ENCODE peak calls at places on chromosome 12, in nine cellular contexts. B is neuronal stem cell, V is adipocyte, C is kidney, W is fibroblast of lung, J is GM12878, A is HepG2, S is H9, O is HCT116. R is an unnamed sample.

GRCh38 chr12:32533971-32534590 is 134.7 kb downstream of the FGD4 start:
- DNase-seq in S (peak; percentile 47), V (peak; percentile 86), J (no peak), B (no peak), C (no peak), A (peak; percentile 94), O (peak; percentile 1), W (peak; percentile 97), R (peak; percentile 99)

GRCh38 chr12:49461221-49461620 is 77.6 kb upstream of the KCNH3 start:
- DNase-seq in B (no peak), C (no peak), S (no peak), V (peak; percentile 7), W (no peak), J (no peak), O (no peak), A (no peak), R (no peak)

GRCh38 chr12:12097821-12098688 is 27.3 kb downstream of the BCL2L14 start:
- DNase-seq in B (no peak), W (peak; percentile 61), V (no peak), S (no peak), J (no peak), C (no peak), A (no peak), O (no peak), R (no peak)

GRCh38 chr12:43599066-43599465 is 47.1 kb upstream of the ADAMTS20 start:
- DNase-seq in C (no peak), B (no peak), A (no peak), V (no peak), O (no peak), S (no peak), W (no peak), J (no peak), R (no peak)

GRCh38 chr12:19288603-19289244 is 150.6 kb upstream of the AEBP2 start:
- DNase-seq in J (no peak), O (peak; percentile 22), A (peak; percentile 32), S (no peak), B (peak; percentile 6), V (peak; percentile 78), C (no peak), W (peak; percentile 58), R (peak; percentile 56)

GRCh38 chr12:7038591-7038990 is 20.3 kb upstream of the LPCAT3 start:
- DNase-seq in A (no peak), V (no peak), J (no peak), W (no peak), S (no peak), B (no peak), C (no peak), O (no peak), R (no peak)

GRCh38 chr12:55681142-55682077 is 26.3 kb downstream of the ITGA7 start:
- DNase-seq in W (peak; percentile 71), O (peak; percentile 87), A (peak; percentile 92), B (peak; percentile 57), C (peak; percentile 82), J (no peak), S (peak; percentile 95), V (peak; percentile 49), R (peak; percentile 30)

GRCh38 chr12:10505620-10506019 is at the start of gene EIF2S3B:
- DNase-seq in J (no peak), C (peak; percentile 56), A (no peak), B (no peak), V (no peak), W (no peak), O (no peak), S (no peak), R (no peak)

GRCh38 chr12:98645572-98646067 is 530 bp downstream of the APAF1 start:
- DNase-seq in J (no peak), O (no peak), B (peak; percentile 18), A (no peak), C (no peak), S (no peak), W (peak; percentile 3), V (peak; percentile 59), R (peak; percentile 35)

GRCh38 chr12:131606218-131606899 is 104.5 kb upstream of the SFSWAP start:
- DNase-seq in W (no peak), O (no peak), S (no peak), J (no peak), V (no peak), B (no peak), C (no peak), A (no peak), R (no peak)

GRCh38 chr12:89918172-89918880 is 209.7 kb upstream of the ATP2B1 start:
- DNase-seq in A (no peak), O (no peak), W (no peak), B (no peak), S (no peak), C (no peak), V (no peak), J (no peak), R (no peak)

GRCh38 chr12:664075-664778 is 982 bp upstream of the NINJ2 start:
- DNase-seq in J (no peak), W (no peak), O (no peak), V (no peak), A (no peak), S (no peak), B (no peak), C (no peak), R (no peak)

GRCh38 chr12:100484178-100484886 is 10.7 kb downstream of the NR1H4 start:
- DNase-seq in A (peak; percentile 47), C (no peak), W (peak; percentile 55), B (no peak), S (no peak), V (no peak), J (no peak), O (no peak), R (no peak)

GRCh38 chr12:100720016-100720654 is 74.4 kb upstream of the ANO4 start:
- DNase-seq in V (no peak), B (no peak), A (no peak), J (no peak), S (no peak), W (no peak), C (no peak), O (no peak), R (peak; percentile 26)

GRCh38 chr12:75374971-75375370 is 15.9 kb upstream of the GLIPR1L2 start:
- DNase-seq in C (no peak), J (no peak), A (no peak), W (peak; percentile 32), B (no peak), O (no peak), S (no peak), V (no peak), R (no peak)

GRCh38 chr12:107329569-107330324 is 236.4 kb upstream of the CRY1 start:
- DNase-seq in B (no peak), O (no peak), V (peak; percentile 28), S (no peak), C (no peak), J (no peak), W (peak; percentile 49), A (no peak), R (peak; percentile 55)

GRCh38 chr12:121709478-121709890 is 3.1 kb upstream of the TMEM120B start:
- DNase-seq in S (no peak), B (no peak), A (peak; percentile 54), V (peak; percentile 39), W (peak; percentile 93), C (no peak), O (peak; percentile 51), J (no peak), R (peak; percentile 94)

GRCh38 chr12:121328620-121329019 is 23.6 kb downstream of the ANAPC5 start:
- DNase-seq in B (no peak), V (no peak), J (no peak), C (no peak), O (no peak), A (no peak), W (no peak), S (no peak), R (no peak)

GRCh38 chr12:122051231-122051876 is 27.2 kb upstream of the MLXIP start:
- DNase-seq in A (peak; percentile 25), S (no peak), W (no peak), B (no peak), J (no peak), C (peak; percentile 77), O (no peak), V (no peak), R (peak; percentile 38)

GRCh38 chr12:131369094-131369845 is 341.6 kb upstream of the SFSWAP start:
- DNase-seq in B (no peak), V (no peak), J (no peak), W (no peak), O (no peak), C (no peak), S (no peak), A (no peak), R (no peak)

GRCh38 chr12:128969480-128970055 is 116.3 kb downstream of the GLT1D1 start:
- DNase-seq in A (no peak), S (peak; percentile 91), W (peak; percentile 2), O (no peak), C (no peak), B (peak; percentile 35), J (peak; percentile 20), V (peak; percentile 48), R (no peak)
- H3K9ac ChIP-seq in A (no peak overlapping the region), S (no peak overlapping the region), W (no peak overlapping the region), O (no peak overlapping the region), C (no peak overlapping the region), B (no peak overlapping the region), J (no peak overlapping the region), V (no peak overlapping the region), R (no peak overlapping the region)

DNA sequence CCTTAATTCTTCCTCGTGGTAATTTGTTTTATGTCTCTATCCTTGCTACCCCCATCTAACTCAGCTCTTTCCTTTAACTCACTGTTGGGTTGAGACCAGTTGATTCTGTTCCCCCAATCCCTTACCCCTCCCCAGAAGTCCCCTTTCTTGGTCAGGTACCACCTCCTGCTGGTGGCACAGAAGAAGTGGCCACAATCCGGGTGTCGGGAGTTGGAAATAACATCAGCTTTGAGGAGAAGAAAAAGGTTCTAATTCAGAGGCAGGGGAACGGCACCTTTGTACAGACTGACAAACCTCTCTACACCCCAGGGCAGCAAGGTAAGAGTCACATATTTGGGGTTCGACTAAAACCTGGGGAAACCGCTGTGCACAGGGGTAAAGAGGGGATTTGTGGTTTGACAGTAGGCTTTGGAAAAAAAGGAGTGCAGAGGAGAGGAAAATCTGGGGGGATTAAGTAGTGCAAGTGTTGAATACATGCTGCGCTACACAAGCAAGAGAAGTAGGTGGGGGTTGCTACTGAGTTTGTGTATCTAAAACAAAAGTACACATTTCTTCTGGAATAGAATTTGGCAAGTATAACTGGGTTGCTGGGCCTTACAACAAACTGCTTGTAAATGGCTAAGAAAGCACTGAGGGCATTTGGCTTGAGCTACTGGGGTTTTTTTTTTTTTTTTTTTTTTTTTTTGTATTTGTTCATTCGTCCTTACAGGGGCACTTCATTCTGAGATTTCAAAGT is 1.3 kb downstream of the A2ML1 start:
- DNase-seq in S (peak; percentile 92), W (peak; percentile 33), V (peak; percentile 57), J (no peak), A (no peak), O (peak; percentile 6), C (no peak), B (peak; percentile 58), R (peak; percentile 34)
- H3K9ac ChIP-seq in S (peak overlapping the region; percentile 52), W (no peak overlapping the region), V (no peak overlapping the region), J (no peak overlapping the region), A (no peak overlapping the region), O (no peak overlapping the region), C (no peak overlapping the region), B (no peak overlapping the region), R (no peak overlapping the region)

GRCh38 chr12:108542320-108542719 is 18.7 kb downstream of the SART3 start:
- DNase-seq in C (no peak), W (no peak), V (peak; percentile 46), S (no peak), J (no peak), O (no peak), A (no peak), B (no peak), R (no peak)
- H3K9ac ChIP-seq in C (no peak overlapping the region), W (no peak overlapping the region), V (no peak overlapping the region), S (no peak overlapping the region), J (no peak overlapping the region), O (no peak overlapping the region), A (no peak overlapping the region), B (no peak overlapping the region), R (no peak overlapping the region)

GRCh38 chr12:113314121-113314529 is 20.8 kb downstream of the SLC8B1 start:
- DNase-seq in B (no peak), S (no peak), V (no peak), W (peak; percentile 56), C (no peak), O (no peak), J (no peak), A (no peak), R (peak; percentile 60)
- H3K9ac ChIP-seq in B (no peak overlapping the region), S (no peak overlapping the region), V (peak overlapping the region; percentile 7), W (no peak overlapping the region), C (no peak overlapping the region), O (no peak overlapping the region), J (no peak overlapping the region), A (no peak overlapping the region), R (peak overlapping the region; percentile 1)